ENCODE peak calls at places on chromosomes 11 and 22, in seven cellular contexts. R, B, A, Q, Z, M and N are unnamed samples.

GRCh38 chr11:131906963-131907362 is 536.5 kb downstream of the NTM start:
- DNase-seq in Q (no peak), B (no peak), M (no peak), A (no peak), R (no peak), Z (no peak), N (no peak)

GRCh38 chr22:26822300-26822699 is 164.9 kb downstream of the MIAT start:
- DNase-seq in M (no peak), R (no peak), A (no peak), Q (no peak), B (no peak), Z (no peak), N (no peak)

GRCh38 chr22:22955866-22956535 is 68.4 kb downstream of the IGLL5 start:
- DNase-seq in R (peak; percentile 41), Z (peak; percentile 51), Q (peak; percentile 72), M (peak; percentile 45), A (peak; percentile 80), B (no peak), N (peak; percentile 32)

GRCh38 chr11:131691558-131692041 is 321.2 kb downstream of the NTM start:
- DNase-seq in Q (peak; percentile 72), Z (no peak), M (no peak), B (peak; percentile 58), R (peak; percentile 31), A (peak; percentile 74), N (no peak)

GRCh38 chr11:82523141-82523540 is 210.5 kb downstream of the FAM181B start:
- DNase-seq in Q (peak; percentile 32), A (no peak), B (no peak), M (no peak), Z (no peak), R (no peak), N (no peak)

GRCh38 chr11:61974766-61975631 is 7.6 kb upstream of the FTH1 start:
- DNase-seq in R (no peak), B (no peak), A (peak; percentile 62), Z (no peak), Q (no peak), M (no peak), N (no peak)

GRCh38 chr22:31210830-31211503 is 1.1 kb upstream of the LIMK2 start:
- DNase-seq in M (no peak), B (no peak), A (peak; percentile 67), R (no peak), Z (no peak), Q (no peak), N (no peak)

GRCh38 chr11:28922351-28922981 is 814.3 kb downstream of the METTL15 start:
- DNase-seq in Q (no peak), M (no peak), B (no peak), Z (no peak), R (no peak), A (no peak), N (no peak)

GRCh38 chr22:36787594-36787993 is 11.7 kb upstream of the IFT27 start:
- DNase-seq in A (no peak), Q (no peak), Z (no peak), M (no peak), R (no peak), B (no peak), N (no peak)

GRCh38 chr11:111944139-111944538 is 7.0 kb downstream of the DIXDC1 start:
- DNase-seq in Q (no peak), B (no peak), R (peak; percentile 56), A (peak; percentile 93), Z (no peak), M (no peak), N (no peak)

GRCh38 chr11:1192741-1193325 is 30.0 kb upstream of the MUC5B start:
- DNase-seq in Q (peak; percentile 9), A (no peak), R (no peak), Z (no peak), B (no peak), M (no peak), N (no peak)

GRCh38 chr11:46686886-46687810 is 13.3 kb downstream of the ARHGAP1 start:
- DNase-seq in Z (no peak), Q (no peak), M (no peak), R (peak; percentile 31), B (no peak), A (peak; percentile 91), N (no peak)

GRCh38 chr11:63802637-63803414 is 10.4 kb upstream of the SPINDOC start:
- DNase-seq in Z (no peak), M (no peak), A (peak; percentile 84), R (peak; percentile 72), Q (no peak), B (no peak), N (no peak)

GRCh38 chr22:25969286-25969685 is 200.0 kb upstream of the SEZ6L start:
- DNase-seq in Q (no peak), B (no peak), R (no peak), M (no peak), Z (no peak), A (no peak), N (no peak)

GRCh38 chr22:39984006-39984405 is 10.7 kb upstream of the FAM83F start:
- DNase-seq in Z (no peak), M (no peak), Q (no peak), R (no peak), B (no peak), A (peak; percentile 20), N (no peak)

GRCh38 chr22:49991907-49992533 is 20.5 kb downstream of the IL17REL start:
- DNase-seq in M (no peak), Z (no peak), A (no peak), Q (no peak), R (no peak), B (no peak), N (no peak)

GRCh38 chr22:48947636-48948035 is 880.0 kb downstream of the BRD1 start:
- DNase-seq in Q (no peak), R (no peak), Z (no peak), M (no peak), B (no peak), A (no peak), N (no peak)

GRCh38 chr11:29750392-29750791 is 266.4 kb downstream of the KCNA4 start:
- DNase-seq in R (no peak), B (no peak), Q (no peak), A (no peak), M (no peak), Z (no peak), N (no peak)